ENCODE peak calls at places on chromosomes 3 and 15, in nine cellular contexts. One of them, this sample, is unnamed.

GRCh38 chr15:90762109-90762508 is 45.0 kb downstream of the BLM start:
- DNase-seq in stimulated activated CD8-positive, alpha-beta memory T cell treated with anti-CD3 and anti-CD28 coated beads, Interleukin-15, amount 100 ng/mL, for 24 hours: no peak
- DNase-seq in hippocampal formation: no peak
- DNase-seq in cardiac fibroblast: peak
- DNase-seq in GM10248: no peak
- DNase-seq in NCI-H774: no peak
- DNase-seq in WTC11: peak
- DNase-seq in GM04503: peak
- DNase-seq in germinal center: no peak
- DNase-seq in this sample: peak

GRCh38 chr15:31328999-31329639 is 2.5 kb downstream of the KLF13 start:
- DNase-seq in stimulated activated CD8-positive, alpha-beta memory T cell treated with anti-CD3 and anti-CD28 coated beads, Interleukin-15, amount 100 ng/mL, for 24 hours: no peak
- DNase-seq in hippocampal formation: no peak
- DNase-seq in cardiac fibroblast: no peak
- DNase-seq in GM10248: no peak
- DNase-seq in NCI-H774: no peak
- DNase-seq in WTC11: peak
- DNase-seq in GM04503: no peak
- DNase-seq in germinal center: peak
- DNase-seq in this sample: peak

GRCh38 chr3:113912551-113913246 is 35.1 kb upstream of the ZDHHC23 start:
- DNase-seq in stimulated activated CD8-positive, alpha-beta memory T cell treated with anti-CD3 and anti-CD28 coated beads, Interleukin-15, amount 100 ng/mL, for 24 hours: no peak
- DNase-seq in hippocampal formation: no peak
- DNase-seq in cardiac fibroblast: peak
- DNase-seq in GM10248: peak
- DNase-seq in NCI-H774: peak
- DNase-seq in WTC11: peak
- DNase-seq in GM04503: peak
- DNase-seq in germinal center: peak
- DNase-seq in this sample: no peak

GRCh38 chr3:147360936-147361670 is 45.2 kb downstream of the ZIC4 start:
- DNase-seq in stimulated activated CD8-positive, alpha-beta memory T cell treated with anti-CD3 and anti-CD28 coated beads, Interleukin-15, amount 100 ng/mL, for 24 hours: no peak
- DNase-seq in hippocampal formation: no peak
- DNase-seq in cardiac fibroblast: no peak
- DNase-seq in GM10248: no peak
- DNase-seq in NCI-H774: peak
- DNase-seq in WTC11: peak
- DNase-seq in GM04503: no peak
- DNase-seq in germinal center: no peak
- DNase-seq in this sample: no peak

GRCh38 chr3:62876064-62876463 is 848 bp upstream of the CADPS start:
- DNase-seq in stimulated activated CD8-positive, alpha-beta memory T cell treated with anti-CD3 and anti-CD28 coated beads, Interleukin-15, amount 100 ng/mL, for 24 hours: no peak
- DNase-seq in hippocampal formation: no peak
- DNase-seq in cardiac fibroblast: peak
- DNase-seq in GM10248: peak
- DNase-seq in NCI-H774: peak
- DNase-seq in WTC11: peak
- DNase-seq in GM04503: no peak
- DNase-seq in germinal center: peak
- DNase-seq in this sample: no peak

GRCh38 chr15:31480356-31481058 is 153.9 kb downstream of the KLF13 start:
- DNase-seq in stimulated activated CD8-positive, alpha-beta memory T cell treated with anti-CD3 and anti-CD28 coated beads, Interleukin-15, amount 100 ng/mL, for 24 hours: no peak
- DNase-seq in hippocampal formation: no peak
- DNase-seq in cardiac fibroblast: no peak
- DNase-seq in GM10248: no peak
- DNase-seq in NCI-H774: no peak
- DNase-seq in WTC11: no peak
- DNase-seq in GM04503: no peak
- DNase-seq in germinal center: no peak
- DNase-seq in this sample: peak

GRCh38 chr3:195870442-195870841 is 37.9 kb downstream of the TNK2 start:
- DNase-seq in stimulated activated CD8-positive, alpha-beta memory T cell treated with anti-CD3 and anti-CD28 coated beads, Interleukin-15, amount 100 ng/mL, for 24 hours: no peak
- DNase-seq in hippocampal formation: no peak
- DNase-seq in cardiac fibroblast: no peak
- DNase-seq in GM10248: no peak
- DNase-seq in NCI-H774: no peak
- DNase-seq in WTC11: no peak
- DNase-seq in GM04503: no peak
- DNase-seq in germinal center: no peak
- DNase-seq in this sample: no peak

GRCh38 chr3:142863010-142863787 is 25.7 kb downstream of the PCOLCE2 start:
- DNase-seq in stimulated activated CD8-positive, alpha-beta memory T cell treated with anti-CD3 and anti-CD28 coated beads, Interleukin-15, amount 100 ng/mL, for 24 hours: no peak
- DNase-seq in hippocampal formation: no peak
- DNase-seq in cardiac fibroblast: peak
- DNase-seq in GM10248: no peak
- DNase-seq in NCI-H774: no peak
- DNase-seq in WTC11: no peak
- DNase-seq in GM04503: no peak
- DNase-seq in germinal center: no peak
- DNase-seq in this sample: no peak

GRCh38 chr15:43735402-43735801 is 10.8 kb upstream of the PDIA3 start:
- DNase-seq in stimulated activated CD8-positive, alpha-beta memory T cell treated with anti-CD3 and anti-CD28 coated beads, Interleukin-15, amount 100 ng/mL, for 24 hours: no peak
- DNase-seq in hippocampal formation: no peak
- DNase-seq in cardiac fibroblast: no peak
- DNase-seq in GM10248: no peak
- DNase-seq in NCI-H774: no peak
- DNase-seq in WTC11: no peak
- DNase-seq in GM04503: no peak
- DNase-seq in germinal center: no peak
- DNase-seq in this sample: no peak

GRCh38 chr3:108378153-108378951 is 82.0 kb downstream of the HHLA2 start:
- DNase-seq in stimulated activated CD8-positive, alpha-beta memory T cell treated with anti-CD3 and anti-CD28 coated beads, Interleukin-15, amount 100 ng/mL, for 24 hours: no peak
- DNase-seq in hippocampal formation: no peak
- DNase-seq in cardiac fibroblast: no peak
- DNase-seq in GM10248: no peak
- DNase-seq in NCI-H774: no peak
- DNase-seq in WTC11: no peak
- DNase-seq in GM04503: no peak
- DNase-seq in germinal center: no peak
- DNase-seq in this sample: no peak

GRCh38 chr3:57755368-57756021 is 614 bp upstream of the SLMAP start:
- DNase-seq in stimulated activated CD8-positive, alpha-beta memory T cell treated with anti-CD3 and anti-CD28 coated beads, Interleukin-15, amount 100 ng/mL, for 24 hours: no peak
- DNase-seq in hippocampal formation: peak
- DNase-seq in cardiac fibroblast: peak
- DNase-seq in GM10248: peak
- DNase-seq in NCI-H774: no peak
- DNase-seq in WTC11: peak
- DNase-seq in GM04503: no peak
- DNase-seq in germinal center: peak
- DNase-seq in this sample: no peak

GRCh38 chr3:2141482-2141881 is 42.8 kb downstream of the CNTN4 start:
- DNase-seq in stimulated activated CD8-positive, alpha-beta memory T cell treated with anti-CD3 and anti-CD28 coated beads, Interleukin-15, amount 100 ng/mL, for 24 hours: no peak
- DNase-seq in hippocampal formation: no peak
- DNase-seq in cardiac fibroblast: no peak
- DNase-seq in GM10248: no peak
- DNase-seq in NCI-H774: no peak
- DNase-seq in WTC11: no peak
- DNase-seq in GM04503: no peak
- DNase-seq in germinal center: no peak
- DNase-seq in this sample: no peak

GRCh38 chr3:190182418-190183043 is 61.8 kb upstream of the P3H2 start:
- DNase-seq in stimulated activated CD8-positive, alpha-beta memory T cell treated with anti-CD3 and anti-CD28 coated beads, Interleukin-15, amount 100 ng/mL, for 24 hours: no peak
- DNase-seq in hippocampal formation: no peak
- DNase-seq in cardiac fibroblast: peak
- DNase-seq in GM10248: no peak
- DNase-seq in NCI-H774: no peak
- DNase-seq in WTC11: no peak
- DNase-seq in GM04503: no peak
- DNase-seq in germinal center: no peak
- DNase-seq in this sample: no peak

GRCh38 chr3:35483131-35483530 is 156.2 kb upstream of the ARPP21 start:
- DNase-seq in stimulated activated CD8-positive, alpha-beta memory T cell treated with anti-CD3 and anti-CD28 coated beads, Interleukin-15, amount 100 ng/mL, for 24 hours: no peak
- DNase-seq in hippocampal formation: no peak
- DNase-seq in cardiac fibroblast: no peak
- DNase-seq in GM10248: no peak
- DNase-seq in NCI-H774: no peak
- DNase-seq in WTC11: no peak
- DNase-seq in GM04503: no peak
- DNase-seq in germinal center: no peak
- DNase-seq in this sample: no peak

GRCh38 chr3:51675201-51675611 is 4.2 kb downstream of the TEX264 start:
- DNase-seq in stimulated activated CD8-positive, alpha-beta memory T cell treated with anti-CD3 and anti-CD28 coated beads, Interleukin-15, amount 100 ng/mL, for 24 hours: no peak
- DNase-seq in hippocampal formation: no peak
- DNase-seq in cardiac fibroblast: peak
- DNase-seq in GM10248: no peak
- DNase-seq in NCI-H774: no peak
- DNase-seq in WTC11: no peak
- DNase-seq in GM04503: no peak
- DNase-seq in germinal center: no peak
- DNase-seq in this sample: no peak

GRCh38 chr3:111769965-111770364 is 89.1 kb upstream of the PHLDB2 start:
- DNase-seq in stimulated activated CD8-positive, alpha-beta memory T cell treated with anti-CD3 and anti-CD28 coated beads, Interleukin-15, amount 100 ng/mL, for 24 hours: no peak
- DNase-seq in hippocampal formation: no peak
- DNase-seq in cardiac fibroblast: no peak
- DNase-seq in GM10248: no peak
- DNase-seq in NCI-H774: no peak
- DNase-seq in WTC11: no peak
- DNase-seq in GM04503: no peak
- DNase-seq in germinal center: no peak
- DNase-seq in this sample: no peak

GRCh38 chr15:68369931-68370767 is 61.8 kb downstream of the ITGA11 start:
- DNase-seq in stimulated activated CD8-positive, alpha-beta memory T cell treated with anti-CD3 and anti-CD28 coated beads, Interleukin-15, amount 100 ng/mL, for 24 hours: no peak
- DNase-seq in hippocampal formation: no peak
- DNase-seq in cardiac fibroblast: no peak
- DNase-seq in GM10248: no peak
- DNase-seq in NCI-H774: no peak
- DNase-seq in WTC11: no peak
- DNase-seq in GM04503: no peak
- DNase-seq in germinal center: no peak
- DNase-seq in this sample: peak

GRCh38 chr15:45143946-45144345 is 14.2 kb downstream of the DUOX1 start:
- DNase-seq in stimulated activated CD8-positive, alpha-beta memory T cell treated with anti-CD3 and anti-CD28 coated beads, Interleukin-15, amount 100 ng/mL, for 24 hours: no peak
- DNase-seq in hippocampal formation: no peak
- DNase-seq in cardiac fibroblast: no peak
- DNase-seq in GM10248: no peak
- DNase-seq in NCI-H774: no peak
- DNase-seq in WTC11: no peak
- DNase-seq in GM04503: no peak
- DNase-seq in germinal center: no peak
- DNase-seq in this sample: no peak

GRCh38 chr3:67739851-67740250 is 85.4 kb upstream of the SUCLG2 start:
- DNase-seq in stimulated activated CD8-positive, alpha-beta memory T cell treated with anti-CD3 and anti-CD28 coated beads, Interleukin-15, amount 100 ng/mL, for 24 hours: no peak
- DNase-seq in hippocampal formation: no peak
- DNase-seq in cardiac fibroblast: no peak
- DNase-seq in GM10248: no peak
- DNase-seq in NCI-H774: no peak
- DNase-seq in WTC11: no peak
- DNase-seq in GM04503: no peak
- DNase-seq in germinal center: no peak
- DNase-seq in this sample: no peak

GRCh38 chr3:147046916-147047315 is 359.4 kb downstream of the ZIC4 start:
- DNase-seq in stimulated activated CD8-positive, alpha-beta memory T cell treated with anti-CD3 and anti-CD28 coated beads, Interleukin-15, amount 100 ng/mL, for 24 hours: no peak
- DNase-seq in hippocampal formation: no peak
- DNase-seq in cardiac fibroblast: no peak
- DNase-seq in GM10248: no peak
- DNase-seq in NCI-H774: no peak
- DNase-seq in WTC11: no peak
- DNase-seq in GM04503: no peak
- DNase-seq in germinal center: no peak
- DNase-seq in this sample: no peak

GRCh38 chr3:190825389-190826016 is 37.0 kb downstream of the GMNC start:
- DNase-seq in stimulated activated CD8-positive, alpha-beta memory T cell treated with anti-CD3 and anti-CD28 coated beads, Interleukin-15, amount 100 ng/mL, for 24 hours: no peak
- DNase-seq in hippocampal formation: no peak
- DNase-seq in cardiac fibroblast: peak
- DNase-seq in GM10248: no peak
- DNase-seq in NCI-H774: no peak
- DNase-seq in WTC11: no peak
- DNase-seq in GM04503: no peak
- DNase-seq in germinal center: no peak
- DNase-seq in this sample: no peak

GRCh38 chr15:52102468-52102867 is 10.1 kb downstream of the BCL2L10 start:
- DNase-seq in stimulated activated CD8-positive, alpha-beta memory T cell treated with anti-CD3 and anti-CD28 coated beads, Interleukin-15, amount 100 ng/mL, for 24 hours: no peak
- DNase-seq in hippocampal formation: no peak
- DNase-seq in cardiac fibroblast: peak
- DNase-seq in GM10248: no peak
- DNase-seq in NCI-H774: no peak
- DNase-seq in WTC11: no peak
- DNase-seq in GM04503: peak
- DNase-seq in germinal center: no peak
- DNase-seq in this sample: no peak

GRCh38 chr3:113769551-113769950 is 22.7 kb downstream of the ATP6V1A start:
- DNase-seq in stimulated activated CD8-positive, alpha-beta memory T cell treated with anti-CD3 and anti-CD28 coated beads, Interleukin-15, amount 100 ng/mL, for 24 hours: no peak
- DNase-seq in hippocampal formation: no peak
- DNase-seq in cardiac fibroblast: peak
- DNase-seq in GM10248: peak
- DNase-seq in NCI-H774: no peak
- DNase-seq in WTC11: no peak
- DNase-seq in GM04503: peak
- DNase-seq in germinal center: no peak
- DNase-seq in this sample: no peak

GRCh38 chr15:77667351-77667750 is 34.6 kb upstream of the LINGO1 start:
- DNase-seq in stimulated activated CD8-positive, alpha-beta memory T cell treated with anti-CD3 and anti-CD28 coated beads, Interleukin-15, amount 100 ng/mL, for 24 hours: no peak
- DNase-seq in hippocampal formation: no peak
- DNase-seq in cardiac fibroblast: no peak
- DNase-seq in GM10248: no peak
- DNase-seq in NCI-H774: no peak
- DNase-seq in WTC11: no peak
- DNase-seq in GM04503: no peak
- DNase-seq in germinal center: no peak
- DNase-seq in this sample: no peak

GRCh38 chr3:182740710-182741109 is 52.6 kb upstream of the ATP11B start:
- DNase-seq in stimulated activated CD8-positive, alpha-beta memory T cell treated with anti-CD3 and anti-CD28 coated beads, Interleukin-15, amount 100 ng/mL, for 24 hours: no peak
- DNase-seq in hippocampal formation: no peak
- DNase-seq in cardiac fibroblast: no peak
- DNase-seq in GM10248: no peak
- DNase-seq in NCI-H774: no peak
- DNase-seq in WTC11: no peak
- DNase-seq in GM04503: no peak
- DNase-seq in germinal center: no peak
- DNase-seq in this sample: peak